ENCODE peak calls at places on chromosomes 7 and 10, in seven cellular contexts. One of them, this sample, is unnamed.

GRCh38 chr10:110609592-110609991 is 34.5 kb upstream of the RBM20 start:
- DNase-seq in prostate gland: no peak
- DNase-seq in lower lobe of right lung: no peak
- DNase-seq in colonic mucosa: no peak
- DNase-seq in activated B cell treated with CpG ODN at 0.5 μM for 24 hours: no peak
- DNase-seq in esophagus squamous epithelium: no peak
- DNase-seq in fibroblast of the aortic adventitia: no peak
- DNase-seq in this sample: no peak

GRCh38 chr7:6385110-6385792 is 62.5 kb downstream of the DAGLB start:
- DNase-seq in prostate gland: peak
- DNase-seq in lower lobe of right lung: no peak
- DNase-seq in colonic mucosa: no peak
- DNase-seq in activated B cell treated with CpG ODN at 0.5 μM for 24 hours: no peak
- DNase-seq in esophagus squamous epithelium: no peak
- DNase-seq in fibroblast of the aortic adventitia: peak
- DNase-seq in this sample: no peak

GRCh38 chr7:149719050-149719899 is 54.1 kb downstream of the ZNF467 start:
- DNase-seq in prostate gland: no peak
- DNase-seq in lower lobe of right lung: no peak
- DNase-seq in colonic mucosa: no peak
- DNase-seq in activated B cell treated with CpG ODN at 0.5 μM for 24 hours: no peak
- DNase-seq in esophagus squamous epithelium: no peak
- DNase-seq in fibroblast of the aortic adventitia: peak
- DNase-seq in this sample: no peak

GRCh38 chr7:85090138-85090537 is 96.7 kb downstream of the SEMA3D start:
- DNase-seq in prostate gland: no peak
- DNase-seq in lower lobe of right lung: no peak
- DNase-seq in colonic mucosa: no peak
- DNase-seq in activated B cell treated with CpG ODN at 0.5 μM for 24 hours: no peak
- DNase-seq in esophagus squamous epithelium: no peak
- DNase-seq in fibroblast of the aortic adventitia: peak
- DNase-seq in this sample: no peak

GRCh38 chr10:88995156-88995876 is 4.7 kb downstream of the FAS start:
- DNase-seq in prostate gland: no peak
- DNase-seq in lower lobe of right lung: no peak
- DNase-seq in colonic mucosa: peak
- DNase-seq in activated B cell treated with CpG ODN at 0.5 μM for 24 hours: no peak
- DNase-seq in esophagus squamous epithelium: no peak
- DNase-seq in fibroblast of the aortic adventitia: no peak
- DNase-seq in this sample: no peak

GRCh38 chr7:39144420-39144819 is 166.7 kb downstream of the POU6F2 start:
- DNase-seq in prostate gland: no peak
- DNase-seq in lower lobe of right lung: no peak
- DNase-seq in colonic mucosa: no peak
- DNase-seq in activated B cell treated with CpG ODN at 0.5 μM for 24 hours: no peak
- DNase-seq in esophagus squamous epithelium: no peak
- DNase-seq in fibroblast of the aortic adventitia: no peak
- DNase-seq in this sample: no peak

GRCh38 chr10:27646194-27646593 is 99.4 kb downstream of the MKX start:
- DNase-seq in prostate gland: no peak
- DNase-seq in lower lobe of right lung: no peak
- DNase-seq in colonic mucosa: no peak
- DNase-seq in activated B cell treated with CpG ODN at 0.5 μM for 24 hours: no peak
- DNase-seq in esophagus squamous epithelium: no peak
- DNase-seq in fibroblast of the aortic adventitia: no peak
- DNase-seq in this sample: no peak

GRCh38 chr10:52210161-52210560 is 103.9 kb upstream of the DKK1 start:
- DNase-seq in prostate gland: no peak
- DNase-seq in lower lobe of right lung: no peak
- DNase-seq in colonic mucosa: no peak
- DNase-seq in activated B cell treated with CpG ODN at 0.5 μM for 24 hours: no peak
- DNase-seq in esophagus squamous epithelium: no peak
- DNase-seq in fibroblast of the aortic adventitia: no peak
- DNase-seq in this sample: no peak

GRCh38 chr7:91285966-91286365 is 21.7 kb downstream of the FZD1 start:
- DNase-seq in prostate gland: no peak
- DNase-seq in lower lobe of right lung: no peak
- DNase-seq in colonic mucosa: no peak
- DNase-seq in activated B cell treated with CpG ODN at 0.5 μM for 24 hours: no peak
- DNase-seq in esophagus squamous epithelium: no peak
- DNase-seq in fibroblast of the aortic adventitia: peak
- DNase-seq in this sample: no peak

GRCh38 chr7:109890622-109891021 is 1200.3 kb upstream of the LRRN3 start:
- DNase-seq in prostate gland: no peak
- DNase-seq in lower lobe of right lung: no peak
- DNase-seq in colonic mucosa: no peak
- DNase-seq in activated B cell treated with CpG ODN at 0.5 μM for 24 hours: no peak
- DNase-seq in esophagus squamous epithelium: no peak
- DNase-seq in fibroblast of the aortic adventitia: no peak
- DNase-seq in this sample: no peak

GRCh38 chr7:1749864-1750466 is 79.9 kb downstream of the ELFN1 start:
- DNase-seq in prostate gland: no peak
- DNase-seq in lower lobe of right lung: peak
- DNase-seq in colonic mucosa: no peak
- DNase-seq in activated B cell treated with CpG ODN at 0.5 μM for 24 hours: no peak
- DNase-seq in esophagus squamous epithelium: no peak
- DNase-seq in fibroblast of the aortic adventitia: no peak
- DNase-seq in this sample: no peak

DNA sequence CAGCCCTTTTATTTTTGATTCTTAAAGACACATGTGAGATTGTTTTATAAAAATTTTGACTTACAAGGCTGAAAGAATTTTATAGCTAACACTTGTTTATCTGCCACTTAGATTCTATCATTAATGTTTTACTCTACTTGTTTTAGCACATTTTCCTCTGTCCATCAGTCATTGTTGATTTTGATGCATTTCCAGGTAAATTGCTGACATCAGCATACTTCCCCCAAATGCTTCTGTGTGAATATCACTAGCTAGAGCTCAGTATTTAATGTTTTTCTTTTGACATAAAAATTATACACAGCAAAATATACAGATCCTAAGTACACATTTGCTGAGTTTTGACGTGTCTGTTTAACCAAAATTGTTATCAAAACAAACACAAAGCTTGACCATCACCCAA is 43.0 kb downstream of the INPP5A start:
- DNase-seq in prostate gland: no peak
- DNase-seq in lower lobe of right lung: no peak
- DNase-seq in colonic mucosa: no peak
- DNase-seq in activated B cell treated with CpG ODN at 0.5 μM for 24 hours: no peak
- DNase-seq in esophagus squamous epithelium: no peak
- DNase-seq in fibroblast of the aortic adventitia: no peak
- DNase-seq in this sample: no peak
- TF ChIP-seq CTCF in prostate gland: no peak
- TF ChIP-seq CTCF in lower lobe of right lung: no peak
- TF ChIP-seq CTCF in colonic mucosa: no peak
- TF ChIP-seq CTCF in activated B cell treated with CpG ODN at 0.5 μM for 24 hours: no peak
- TF ChIP-seq CTCF in esophagus squamous epithelium: no peak
- TF ChIP-seq CTCF in fibroblast of the aortic adventitia: no peak
- TF ChIP-seq CTCF in this sample: no peak

GRCh38 chr7:98913026-98913425 is 34.7 kb downstream of the TRRAP start:
- DNase-seq in prostate gland: no peak
- DNase-seq in lower lobe of right lung: no peak
- DNase-seq in colonic mucosa: no peak
- DNase-seq in activated B cell treated with CpG ODN at 0.5 μM for 24 hours: no peak
- DNase-seq in esophagus squamous epithelium: no peak
- DNase-seq in fibroblast of the aortic adventitia: no peak
- DNase-seq in this sample: no peak

GRCh38 chr7:98909487-98909886 is 31.2 kb downstream of the TRRAP start:
- DNase-seq in prostate gland: no peak
- DNase-seq in lower lobe of right lung: no peak
- DNase-seq in colonic mucosa: no peak
- DNase-seq in activated B cell treated with CpG ODN at 0.5 μM for 24 hours: no peak
- DNase-seq in esophagus squamous epithelium: no peak
- DNase-seq in fibroblast of the aortic adventitia: no peak
- DNase-seq in this sample: no peak

GRCh38 chr7:98917331-98917730 is 39.0 kb downstream of the TRRAP start:
- DNase-seq in prostate gland: no peak
- DNase-seq in lower lobe of right lung: no peak
- DNase-seq in colonic mucosa: no peak
- DNase-seq in activated B cell treated with CpG ODN at 0.5 μM for 24 hours: no peak
- DNase-seq in esophagus squamous epithelium: no peak
- DNase-seq in fibroblast of the aortic adventitia: no peak
- DNase-seq in this sample: no peak

GRCh38 chr7:98911936-98912335 is 33.6 kb downstream of the TRRAP start:
- DNase-seq in prostate gland: no peak
- DNase-seq in lower lobe of right lung: no peak
- DNase-seq in colonic mucosa: no peak
- DNase-seq in activated B cell treated with CpG ODN at 0.5 μM for 24 hours: no peak
- DNase-seq in esophagus squamous epithelium: no peak
- DNase-seq in fibroblast of the aortic adventitia: no peak
- DNase-seq in this sample: no peak

DNA sequence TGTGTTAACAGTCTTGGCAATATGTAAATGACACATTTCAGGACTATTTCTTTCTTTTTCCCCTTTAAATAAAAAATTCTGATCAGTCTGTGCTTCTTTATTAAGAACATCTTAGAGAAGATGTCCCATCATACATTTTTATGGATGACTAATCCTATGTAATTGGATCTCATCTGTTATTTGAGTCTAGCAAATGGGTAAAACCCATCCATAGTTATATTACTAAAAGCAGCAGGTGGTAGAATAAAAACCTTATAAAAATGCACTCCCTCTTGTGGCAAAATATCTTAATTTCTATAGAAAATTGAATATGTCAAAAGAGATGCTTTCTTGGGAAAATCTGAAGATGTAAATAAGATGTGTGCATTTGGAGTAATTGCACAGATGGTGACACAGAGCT is 35.3 kb downstream of the TRRAP start:
- DNase-seq in prostate gland: no peak
- DNase-seq in lower lobe of right lung: no peak
- DNase-seq in colonic mucosa: no peak
- DNase-seq in activated B cell treated with CpG ODN at 0.5 μM for 24 hours: no peak
- DNase-seq in esophagus squamous epithelium: no peak
- DNase-seq in fibroblast of the aortic adventitia: no peak
- DNase-seq in this sample: no peak
- TF ChIP-seq CTCF in prostate gland: no peak
- TF ChIP-seq CTCF in lower lobe of right lung: no peak
- TF ChIP-seq CTCF in colonic mucosa: no peak
- TF ChIP-seq CTCF in activated B cell treated with CpG ODN at 0.5 μM for 24 hours: no peak
- TF ChIP-seq CTCF in esophagus squamous epithelium: no peak
- TF ChIP-seq CTCF in fibroblast of the aortic adventitia: no peak
- TF ChIP-seq CTCF in this sample: no peak

GRCh38 chr7:121366852-121367431 is 29.2 kb downstream of the FAM3C start:
- DNase-seq in prostate gland: no peak
- DNase-seq in lower lobe of right lung: no peak
- DNase-seq in colonic mucosa: no peak
- DNase-seq in activated B cell treated with CpG ODN at 0.5 μM for 24 hours: no peak
- DNase-seq in esophagus squamous epithelium: no peak
- DNase-seq in fibroblast of the aortic adventitia: peak
- DNase-seq in this sample: no peak
- TF ChIP-seq CTCF in prostate gland: peak
- TF ChIP-seq CTCF in lower lobe of right lung: peak
- TF ChIP-seq CTCF in colonic mucosa: peak
- TF ChIP-seq CTCF in activated B cell treated with CpG ODN at 0.5 μM for 24 hours: peak
- TF ChIP-seq CTCF in esophagus squamous epithelium: peak
- TF ChIP-seq CTCF in fibroblast of the aortic adventitia: peak
- TF ChIP-seq CTCF in this sample: peak

DNA sequence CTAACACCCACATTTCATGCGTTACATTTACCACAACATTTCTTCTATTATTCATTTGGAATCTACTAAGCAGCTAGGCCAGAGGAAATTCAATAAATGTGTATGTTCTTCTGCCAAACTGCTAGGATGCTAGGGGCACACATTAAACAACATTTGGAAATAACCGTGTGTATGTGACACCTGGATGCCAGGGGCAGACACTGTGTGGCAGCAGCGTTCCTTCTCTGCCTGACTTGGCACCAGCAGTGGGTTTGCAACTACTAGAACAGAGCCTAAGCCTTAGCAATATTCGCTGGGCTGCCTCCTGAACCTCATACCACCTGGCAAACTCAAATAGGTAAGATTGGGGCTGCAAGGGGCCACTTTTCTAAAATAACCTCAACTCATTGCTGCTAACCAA is 182.1 kb downstream of the CHCHD3 start:
- DNase-seq in prostate gland: no peak
- DNase-seq in lower lobe of right lung: no peak
- DNase-seq in colonic mucosa: no peak
- DNase-seq in activated B cell treated with CpG ODN at 0.5 μM for 24 hours: no peak
- DNase-seq in esophagus squamous epithelium: no peak
- DNase-seq in fibroblast of the aortic adventitia: no peak
- DNase-seq in this sample: no peak
- TF ChIP-seq CTCF in prostate gland: no peak
- TF ChIP-seq CTCF in lower lobe of right lung: no peak
- TF ChIP-seq CTCF in colonic mucosa: no peak
- TF ChIP-seq CTCF in activated B cell treated with CpG ODN at 0.5 μM for 24 hours: no peak
- TF ChIP-seq CTCF in esophagus squamous epithelium: no peak
- TF ChIP-seq CTCF in fibroblast of the aortic adventitia: no peak
- TF ChIP-seq CTCF in this sample: no peak

DNA sequence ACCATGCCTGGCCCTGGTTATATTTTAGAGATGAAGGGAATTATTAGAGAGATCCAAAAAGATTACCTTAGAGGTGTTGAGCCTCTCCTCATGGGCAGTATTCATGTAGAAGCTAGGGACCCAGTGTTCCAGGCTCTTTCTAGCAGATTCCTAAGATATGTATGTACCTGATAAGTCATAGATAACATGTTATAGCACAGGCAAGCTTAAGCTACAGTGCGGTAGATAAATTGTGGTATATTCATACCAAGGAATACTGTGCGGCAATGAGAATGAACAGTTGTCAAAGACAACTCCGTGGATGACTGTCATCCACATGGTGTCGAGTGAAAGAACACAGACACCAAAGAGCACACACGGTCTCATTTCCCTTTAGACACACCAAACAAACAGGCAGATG is 53.1 kb downstream of the TACR2 start:
- DNase-seq in prostate gland: no peak
- DNase-seq in lower lobe of right lung: no peak
- DNase-seq in colonic mucosa: no peak
- DNase-seq in activated B cell treated with CpG ODN at 0.5 μM for 24 hours: no peak
- DNase-seq in esophagus squamous epithelium: no peak
- DNase-seq in fibroblast of the aortic adventitia: no peak
- DNase-seq in this sample: no peak
- TF ChIP-seq CTCF in prostate gland: no peak
- TF ChIP-seq CTCF in lower lobe of right lung: no peak
- TF ChIP-seq CTCF in colonic mucosa: no peak
- TF ChIP-seq CTCF in activated B cell treated with CpG ODN at 0.5 μM for 24 hours: no peak
- TF ChIP-seq CTCF in esophagus squamous epithelium: no peak
- TF ChIP-seq CTCF in fibroblast of the aortic adventitia: no peak
- TF ChIP-seq CTCF in this sample: no peak

GRCh38 chr10:80454526-80455460 is 683 bp downstream of the TSPAN14 start:
- DNase-seq in prostate gland: no peak
- DNase-seq in lower lobe of right lung: peak
- DNase-seq in colonic mucosa: peak
- DNase-seq in activated B cell treated with CpG ODN at 0.5 μM for 24 hours: peak
- DNase-seq in esophagus squamous epithelium: no peak
- DNase-seq in fibroblast of the aortic adventitia: peak
- DNase-seq in this sample: peak
- TF ChIP-seq CTCF in prostate gland: no peak
- TF ChIP-seq CTCF in lower lobe of right lung: no peak
- TF ChIP-seq CTCF in colonic mucosa: no peak
- TF ChIP-seq CTCF in activated B cell treated with CpG ODN at 0.5 μM for 24 hours: no peak
- TF ChIP-seq CTCF in esophagus squamous epithelium: no peak
- TF ChIP-seq CTCF in fibroblast of the aortic adventitia: no peak
- TF ChIP-seq CTCF in this sample: no peak

This sample was measured in CD14-positive monocyte.